ENCODE peak calls at places on chromosome 17, in ten cellular contexts. D is astrocyte of the spinal cord; X is SJSA1; Q is SW 1271; F is stimulated activated CD4-positive, alpha-beta T cell treated with anti-CD3 and anti-CD28 coated beads, Interleukin-4, amount 100 ng/mL, for 1 hour; J is ascending aorta; R is occipital lobe; G is body of pancreas; W is C1 segment of cervical spinal cord; E is NCI-H460. U is an unnamed sample.

GRCh38 chr17:17830740-17831207 is 6.0 kb downstream of the SREBF1 start:
- DNase-seq in D (no peak), X (no peak), Q (no peak), F (no peak), J (no peak), R (no peak), G (peak; percentile 55), W (no peak), E (no peak), U (no peak)

GRCh38 chr17:18261146-18261515 is 669 bp downstream of the MIEF2 start:
- DNase-seq in D (peak; percentile 29), X (no peak), Q (no peak), F (peak; percentile 21), J (peak; percentile 85), R (no peak), G (peak; percentile 96), W (no peak), E (peak; percentile 19), U (peak; percentile 46)

GRCh38 chr17:57629470-57629869 is 115.6 kb downstream of the CCDC182 start:
- DNase-seq in D (no peak), X (no peak), Q (no peak), F (no peak), J (no peak), R (no peak), G (no peak), W (no peak), E (no peak), U (no peak)

GRCh38 chr17:41620583-41621434 is 3.6 kb downstream of the KRT17 start:
- DNase-seq in D (no peak), X (peak; percentile 44), Q (no peak), F (no peak), J (no peak), R (no peak), G (no peak), W (no peak), E (no peak), U (no peak)

GRCh38 chr17:8062807-8063483 is 24.1 kb downstream of the ALOX15B start:
- DNase-seq in D (no peak), X (no peak), Q (no peak), F (no peak), J (no peak), R (no peak), G (no peak), W (no peak), E (no peak), U (no peak)

GRCh38 chr17:28416703-28417311 is 10.8 kb upstream of the SLC46A1 start:
- DNase-seq in D (peak; percentile 43), X (no peak), Q (no peak), F (peak; percentile 50), J (no peak), R (no peak), G (peak; percentile 81), W (no peak), E (peak; percentile 61), U (peak; percentile 71)

GRCh38 chr17:70230883-70231282 is 61.6 kb downstream of the KCNJ2 start:
- DNase-seq in D (peak; percentile 5), X (no peak), Q (no peak), F (no peak), J (no peak), R (no peak), G (no peak), W (no peak), E (no peak), U (no peak)

GRCh38 chr17:81429813-81430510 is 34.7 kb downstream of the BAHCC1 start:
- DNase-seq in D (peak; percentile 56), X (peak; percentile 75), Q (no peak), F (no peak), J (no peak), R (no peak), G (peak; percentile 51), W (no peak), E (no peak), U (no peak)

GRCh38 chr17:19409509-19409908 is 1.5 kb upstream of the RNF112 start:
- DNase-seq in D (peak; percentile 84), X (no peak), Q (no peak), F (no peak), J (no peak), R (peak; percentile 39), G (no peak), W (no peak), E (no peak), U (no peak)

GRCh38 chr17:81870155-81870977 is 771 bp downstream of the ARHGDIA start:
- DNase-seq in D (peak; percentile 58), X (peak; percentile 84), Q (no peak), F (peak; percentile 47), J (no peak), R (no peak), G (peak; percentile 49), W (no peak), E (no peak), U (peak; percentile 60)

GRCh38 chr17:20735796-20736195 is 156.3 kb downstream of the CDRT15L2 start:
- DNase-seq in D (no peak), X (no peak), Q (no peak), F (no peak), J (no peak), R (no peak), G (no peak), W (no peak), E (no peak), U (no peak)

GRCh38 chr17:12104831-12105230 is 84.2 kb downstream of the MAP2K4 start:
- DNase-seq in D (no peak), X (no peak), Q (no peak), F (no peak), J (no peak), R (no peak), G (no peak), W (no peak), E (no peak), U (no peak)

GRCh38 chr17:50064253-50064991 is 8.5 kb downstream of the ITGA3 start:
- DNase-seq in D (peak; percentile 91), X (peak; percentile 100), Q (peak; percentile 85), F (no peak), J (peak; percentile 72), R (peak; percentile 60), G (no peak), W (no peak), E (peak; percentile 78), U (no peak)

GRCh38 chr17:81242421-81243332 is 3.6 kb downstream of the NDUFAF8 start:
- DNase-seq in D (no peak), X (no peak), Q (no peak), F (no peak), J (no peak), R (no peak), G (no peak), W (no peak), E (no peak), U (no peak)

GRCh38 chr17:34637548-34638525 is 58.5 kb downstream of the TMEM132E start:
- DNase-seq in D (peak; percentile 31), X (peak; percentile 66), Q (peak; percentile 14), F (peak; percentile 82), J (no peak), R (peak; percentile 50), G (peak; percentile 85), W (peak; percentile 33), E (peak; percentile 68), U (peak; percentile 87)

GRCh38 chr17:66747561-66748275 is 87.2 kb upstream of the CACNG5 start:
- DNase-seq in D (peak; percentile 82), X (no peak), Q (no peak), F (no peak), J (no peak), R (no peak), G (no peak), W (no peak), E (peak; percentile 13), U (no peak)